ENCODE peak calls at places on chromosomes 11 and 22, in four cellular contexts. One of them, this sample, is unnamed.

GRCh38 chr11:117745346-117745745 is 51.7 kb downstream of the DSCAML1 start:
- DNase-seq in heart left ventricle: no peak
- DNase-seq in kidney epithelial cell: no peak
- DNase-seq in bronchial epithelial cell: no peak
- DNase-seq in this sample: no peak

GRCh38 chr11:68013611-68014156 is 3.6 kb downstream of the ALDH3B1 start:
- DNase-seq in heart left ventricle: no peak
- DNase-seq in kidney epithelial cell: no peak
- DNase-seq in bronchial epithelial cell: no peak
- DNase-seq in this sample: no peak

GRCh38 chr11:67118059-67118766 is 850 bp upstream of the KDM2A start:
- DNase-seq in bronchial epithelial cell: no peak
- DNase-seq in kidney epithelial cell: no peak
- DNase-seq in heart left ventricle: peak; percentile 48
- DNase-seq in this sample: peak; percentile 16

GRCh38 chr11:134488512-134488911 is 76.5 kb upstream of the B3GAT1 start:
- DNase-seq in kidney epithelial cell: no peak
- DNase-seq in bronchial epithelial cell: no peak
- DNase-seq in heart left ventricle: no peak
- DNase-seq in this sample: no peak

GRCh38 chr11:75938543-75938942 is 123.5 kb downstream of the UVRAG start:
- DNase-seq in bronchial epithelial cell: peak; percentile 20
- DNase-seq in kidney epithelial cell: no peak
- DNase-seq in heart left ventricle: no peak
- DNase-seq in this sample: no peak

GRCh38 chr22:37926358-37926757 is 20.3 kb downstream of the MICALL1 start:
- DNase-seq in kidney epithelial cell: no peak
- DNase-seq in bronchial epithelial cell: no peak
- DNase-seq in heart left ventricle: no peak
- DNase-seq in this sample: no peak

GRCh38 chr11:27861706-27862430 is 161.6 kb upstream of the BDNF start:
- DNase-seq in heart left ventricle: no peak
- DNase-seq in kidney epithelial cell: peak; percentile 60
- DNase-seq in bronchial epithelial cell: peak; percentile 88
- DNase-seq in this sample: peak; percentile 21

GRCh38 chr11:36300651-36301050 is 4.6 kb downstream of the PRR5L start:
- DNase-seq in kidney epithelial cell: no peak
- DNase-seq in heart left ventricle: peak; percentile 74
- DNase-seq in bronchial epithelial cell: no peak
- DNase-seq in this sample: no peak

GRCh38 chr11:121696177-121696863 is 243.6 kb upstream of the SORL1-AS1 start:
- DNase-seq in heart left ventricle: peak; percentile 53
- DNase-seq in kidney epithelial cell: no peak
- DNase-seq in bronchial epithelial cell: no peak
- DNase-seq in this sample: no peak

GRCh38 chr11:36265793-36266628 is 23.2 kb downstream of the COMMD9 start:
- DNase-seq in heart left ventricle: peak; percentile 48
- DNase-seq in kidney epithelial cell: no peak
- DNase-seq in bronchial epithelial cell: peak; percentile 38
- DNase-seq in this sample: peak; percentile 55

GRCh38 chr11:34926101-34926830 is 9.8 kb downstream of the PDHX start:
- DNase-seq in bronchial epithelial cell: peak; percentile 55
- DNase-seq in kidney epithelial cell: no peak
- DNase-seq in heart left ventricle: no peak
- DNase-seq in this sample: peak; percentile 53

GRCh38 chr11:46669606-46670243 is 30.7 kb downstream of the ARHGAP1 start:
- DNase-seq in bronchial epithelial cell: no peak
- DNase-seq in heart left ventricle: peak; percentile 25
- DNase-seq in kidney epithelial cell: no peak
- DNase-seq in this sample: peak; percentile 31

GRCh38 chr22:35592418-35592967 is 24.6 kb downstream of the MB start:
- DNase-seq in kidney epithelial cell: no peak
- DNase-seq in heart left ventricle: peak; percentile 66
- DNase-seq in bronchial epithelial cell: no peak
- DNase-seq in this sample: no peak

GRCh38 chr22:43004362-43005035 is 10.4 kb downstream of the PACSIN2 start:
- DNase-seq in bronchial epithelial cell: no peak
- DNase-seq in heart left ventricle: no peak
- DNase-seq in kidney epithelial cell: no peak
- DNase-seq in this sample: no peak

GRCh38 chr11:68266121-68266891 is 5.5 kb downstream of the C11orf24 start:
- DNase-seq in heart left ventricle: no peak
- DNase-seq in bronchial epithelial cell: no peak
- DNase-seq in kidney epithelial cell: no peak
- DNase-seq in this sample: no peak

GRCh38 chr11:203945-204586 is 3.1 kb downstream of the BET1L start:
- DNase-seq in heart left ventricle: no peak
- DNase-seq in bronchial epithelial cell: no peak
- DNase-seq in kidney epithelial cell: no peak
- DNase-seq in this sample: no peak

GRCh38 chr11:10301656-10302293 is 3.1 kb upstream of the ADM start:
- DNase-seq in heart left ventricle: no peak
- DNase-seq in bronchial epithelial cell: no peak
- DNase-seq in kidney epithelial cell: no peak
- DNase-seq in this sample: no peak

GRCh38 chr22:21100149-21101032 is 54.6 kb downstream of the LRRC74B start:
- DNase-seq in bronchial epithelial cell: no peak
- DNase-seq in kidney epithelial cell: no peak
- DNase-seq in heart left ventricle: no peak
- DNase-seq in this sample: no peak

GRCh38 chr22:21095773-21096107 is 50.0 kb downstream of the LRRC74B start:
- DNase-seq in bronchial epithelial cell: no peak
- DNase-seq in heart left ventricle: no peak
- DNase-seq in kidney epithelial cell: no peak
- DNase-seq in this sample: no peak

GRCh38 chr22:21094911-21095772 is 49.4 kb downstream of the LRRC74B start:
- DNase-seq in kidney epithelial cell: no peak
- DNase-seq in heart left ventricle: no peak
- DNase-seq in bronchial epithelial cell: no peak
- DNase-seq in this sample: no peak

GRCh38 chr22:21099578-21099977 is 53.8 kb downstream of the LRRC74B start:
- DNase-seq in bronchial epithelial cell: no peak
- DNase-seq in kidney epithelial cell: no peak
- DNase-seq in heart left ventricle: no peak
- DNase-seq in this sample: no peak

DNA sequence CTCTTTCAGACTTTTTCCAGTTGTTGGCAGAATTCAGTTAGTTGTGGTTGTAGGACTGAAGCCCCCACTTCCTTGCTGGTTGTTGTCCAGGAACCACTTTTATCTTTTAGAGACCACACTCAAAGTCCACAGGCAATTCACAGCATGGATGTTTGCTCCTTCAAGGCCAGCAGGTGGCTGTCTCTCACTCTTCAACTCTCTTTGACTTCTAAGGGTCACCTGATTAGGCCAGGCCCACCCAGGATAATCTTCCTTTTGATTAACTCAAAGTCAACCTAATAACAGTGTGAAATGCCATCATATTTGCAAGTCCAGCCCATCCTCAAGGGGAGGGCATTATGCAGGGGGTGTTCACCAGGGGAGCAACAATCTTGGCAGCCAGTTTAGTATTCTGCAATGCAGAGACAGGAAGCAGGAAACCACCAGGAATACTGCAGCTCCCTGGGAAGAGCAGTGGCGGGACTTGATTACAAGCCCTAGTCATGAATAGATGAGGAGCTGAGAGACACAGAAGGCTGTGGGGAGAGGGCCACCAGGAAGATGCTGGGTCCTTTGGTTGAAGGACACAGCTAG is 52.4 kb downstream of the LRRC74B start:
- DNase-seq in bronchial epithelial cell: no peak
- DNase-seq in heart left ventricle: no peak
- DNase-seq in kidney epithelial cell: no peak
- DNase-seq in this sample: peak; percentile 37
- TF ChIP-seq CTCF in bronchial epithelial cell: no peak
- TF ChIP-seq CTCF in heart left ventricle: no peak
- TF ChIP-seq CTCF in kidney epithelial cell: no peak
- TF ChIP-seq CTCF in this sample: no peak

GRCh38 chr11:96037267-96037990 is 113.5 kb upstream of the MTMR2 start:
- DNase-seq in kidney epithelial cell: no peak
- DNase-seq in bronchial epithelial cell: peak; percentile 70
- DNase-seq in heart left ventricle: no peak
- DNase-seq in this sample: peak; percentile 4
- TF ChIP-seq CTCF in kidney epithelial cell: peak; percentile 24
- TF ChIP-seq CTCF in bronchial epithelial cell: peak; percentile 26
- TF ChIP-seq CTCF in heart left ventricle: no peak
- TF ChIP-seq CTCF in this sample: no peak

GRCh38 chr22:25702046-25702445 is 39.9 kb upstream of the MYO18B start:
- DNase-seq in kidney epithelial cell: peak; percentile 1
- DNase-seq in heart left ventricle: no peak
- DNase-seq in bronchial epithelial cell: peak; percentile 44
- DNase-seq in this sample: no peak
- TF ChIP-seq CTCF in kidney epithelial cell: peak; percentile 17
- TF ChIP-seq CTCF in heart left ventricle: peak; percentile 61
- TF ChIP-seq CTCF in bronchial epithelial cell: peak; percentile 13
- TF ChIP-seq CTCF in this sample: peak; percentile 49

GRCh38 chr22:29306830-29307657 is 594 bp downstream of the GAS2L1 start:
- DNase-seq in heart left ventricle: peak; percentile 88
- DNase-seq in kidney epithelial cell: no peak
- DNase-seq in bronchial epithelial cell: peak; percentile 36
- DNase-seq in this sample: peak; percentile 50
- TF ChIP-seq CTCF in heart left ventricle: peak; percentile 16
- TF ChIP-seq CTCF in kidney epithelial cell: no peak
- TF ChIP-seq CTCF in bronchial epithelial cell: no peak
- TF ChIP-seq CTCF in this sample: peak; percentile 22

DNA sequence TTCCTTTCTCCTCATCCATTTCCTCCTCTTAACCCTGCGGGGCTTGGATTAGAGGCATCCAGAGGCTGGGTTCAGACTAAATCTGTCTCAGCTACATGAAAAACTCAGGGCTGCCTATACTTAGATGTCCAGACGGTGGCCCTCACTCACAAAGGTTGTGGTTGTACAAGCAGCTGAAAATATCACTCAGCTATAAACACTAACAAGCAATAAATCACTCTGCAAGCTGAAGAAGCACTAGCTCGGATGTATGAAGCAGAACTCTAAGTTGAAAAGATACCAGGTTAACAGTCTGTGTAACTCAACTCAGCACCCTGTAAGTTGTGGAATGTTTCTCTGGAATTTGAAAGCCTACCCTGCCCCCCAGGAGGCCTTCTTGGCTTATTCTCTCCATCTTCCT is 82.9 kb downstream of the EXT2 start:
- DNase-seq in kidney epithelial cell: no peak
- DNase-seq in bronchial epithelial cell: no peak
- DNase-seq in heart left ventricle: no peak
- DNase-seq in this sample: no peak
- TF ChIP-seq CTCF in kidney epithelial cell: no peak
- TF ChIP-seq CTCF in bronchial epithelial cell: no peak
- TF ChIP-seq CTCF in heart left ventricle: peak; percentile 25
- TF ChIP-seq CTCF in this sample: no peak

DNA sequence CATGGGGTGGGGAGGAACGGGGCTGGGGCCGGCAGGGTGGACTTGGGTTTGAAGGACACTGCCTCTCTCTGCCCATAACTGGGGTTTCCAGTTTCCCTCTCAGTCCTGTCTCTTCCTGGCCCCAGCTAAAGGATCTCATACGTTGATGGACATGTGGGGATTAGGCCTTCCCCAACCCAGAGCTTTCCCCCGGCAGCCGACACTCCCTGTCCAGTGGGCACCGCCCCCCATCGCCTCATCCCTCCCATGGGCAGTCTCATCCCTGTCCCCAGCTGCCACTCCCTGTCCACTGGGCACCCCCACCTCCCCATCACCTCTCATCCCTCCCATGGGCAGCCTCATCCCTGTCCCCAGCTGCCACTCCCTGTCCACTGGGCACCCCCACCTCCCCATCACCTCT is 22.2 kb upstream of the ACR start:
- DNase-seq in bronchial epithelial cell: no peak
- DNase-seq in kidney epithelial cell: no peak
- DNase-seq in heart left ventricle: no peak
- DNase-seq in this sample: no peak
- TF ChIP-seq CTCF in bronchial epithelial cell: no peak
- TF ChIP-seq CTCF in kidney epithelial cell: no peak
- TF ChIP-seq CTCF in heart left ventricle: no peak
- TF ChIP-seq CTCF in this sample: no peak

GRCh38 chr11:3879967-3880542 is 24.6 kb downstream of the STIM1 start:
- DNase-seq in heart left ventricle: no peak
- DNase-seq in bronchial epithelial cell: no peak
- DNase-seq in kidney epithelial cell: no peak
- DNase-seq in this sample: peak; percentile 57

GRCh38 chr11:3880724-3881123 is 25.3 kb downstream of the STIM1 start:
- DNase-seq in heart left ventricle: no peak
- DNase-seq in kidney epithelial cell: no peak
- DNase-seq in bronchial epithelial cell: peak; percentile 75
- DNase-seq in this sample: peak; percentile 25

GRCh38 chr11:3879216-3879966 is 23.9 kb downstream of the STIM1 start:
- DNase-seq in kidney epithelial cell: no peak
- DNase-seq in heart left ventricle: no peak
- DNase-seq in bronchial epithelial cell: no peak
- DNase-seq in this sample: no peak

GRCh38 chr11:3885855-3886254 is 30.4 kb downstream of the STIM1 start:
- DNase-seq in heart left ventricle: no peak
- DNase-seq in kidney epithelial cell: no peak
- DNase-seq in bronchial epithelial cell: peak; percentile 34
- DNase-seq in this sample: no peak

GRCh38 chr11:3882671-3883070 is 27.2 kb downstream of the STIM1 start:
- DNase-seq in kidney epithelial cell: no peak
- DNase-seq in bronchial epithelial cell: no peak
- DNase-seq in heart left ventricle: no peak
- DNase-seq in this sample: no peak
- TF ChIP-seq CTCF in kidney epithelial cell: no peak
- TF ChIP-seq CTCF in bronchial epithelial cell: no peak
- TF ChIP-seq CTCF in heart left ventricle: no peak
- TF ChIP-seq CTCF in this sample: no peak